ENCODE peak calls at places on chromosomes 7 and 10, in eight cellular contexts. A is PC-9, J is aorta, Q is tibial artery, L is left ventricle myocardium inferior, R is GM12878, U is neural progenitor cell, V is heart left ventricle. X is an unnamed sample. For H3K36me3, the result is how much of the 10 kb centered on the place peaks cover.

GRCh38 chr7:603152-603941 is 83.7 kb upstream of the PDGFA start:
- DNase-seq in A (no peak), J (no peak), Q (no peak), L (no peak), R (no peak), U (no peak), V (peak), X (no peak)

GRCh38 chr10:17805921-17806577 is 3.1 kb upstream of the MRC1 start:
- DNase-seq in A (no peak), J (no peak), Q (no peak), L (no peak), R (no peak), U (peak), V (no peak), X (no peak)

GRCh38 chr10:74153123-74153522 is 2.1 kb downstream of the ADK start:
- DNase-seq in A (peak), J (no peak), Q (no peak), L (no peak), R (no peak), U (peak), V (no peak), X (no peak)

GRCh38 chr10:122113161-122113944 is 124.4 kb downstream of the TACC2 start:
- DNase-seq in A (peak), J (peak), Q (peak), L (peak), R (no peak), U (peak), V (peak), X (peak)

GRCh38 chr10:116761883-116762282 is 19.5 kb upstream of the HSPA12A start:
- DNase-seq in A (no peak), J (no peak), Q (no peak), L (no peak), R (no peak), U (no peak), V (no peak), X (no peak)

GRCh38 chr10:103885617-103886016 is 30.2 kb upstream of the SH3PXD2A start:
- DNase-seq in A (no peak), J (no peak), Q (no peak), L (no peak), R (no peak), U (no peak), V (no peak), X (no peak)

GRCh38 chr7:3960045-3960772 is 659.2 kb downstream of the SDK1 start:
- DNase-seq in A (no peak), J (no peak), Q (no peak), L (no peak), R (no peak), U (no peak), V (no peak), X (no peak)

GRCh38 chr7:142997590-142997989 is 29.3 kb downstream of the OR9A2 start:
- DNase-seq in A (no peak), J (no peak), Q (no peak), L (no peak), R (no peak), U (no peak), V (no peak), X (no peak)

GRCh38 chr7:33563010-33563409 is 342.3 kb upstream of the BMPER start:
- DNase-seq in A (no peak), J (no peak), Q (no peak), L (no peak), R (no peak), U (no peak), V (no peak), X (no peak)

GRCh38 chr7:92461027-92462003 is 14.0 kb downstream of the GATAD1 start:
- DNase-seq in A (no peak), J (no peak), Q (no peak), L (no peak), R (no peak), U (peak), V (no peak), X (no peak)

GRCh38 chr10:16626697-16627096 is 105.0 kb upstream of the C1QL3 start:
- DNase-seq in A (no peak), J (no peak), Q (no peak), L (no peak), R (no peak), U (peak), V (no peak), X (no peak)

GRCh38 chr7:82234457-82235049 is 209.0 kb downstream of the CACNA2D1 start:
- DNase-seq in A (no peak), J (no peak), Q (no peak), L (no peak), R (no peak), U (peak), V (no peak), X (no peak)

GRCh38 chr10:4100324-4100826 is 315.4 kb upstream of the KLF6 start:
- DNase-seq in A (no peak), J (no peak), Q (no peak), L (no peak), R (no peak), U (no peak), V (no peak), X (no peak)

GRCh38 chr7:91263359-91264082 is 712 bp upstream of the FZD1 start:
- DNase-seq in A (no peak), J (peak), Q (peak), L (peak), R (no peak), U (peak), V (peak), X (no peak)

DNA sequence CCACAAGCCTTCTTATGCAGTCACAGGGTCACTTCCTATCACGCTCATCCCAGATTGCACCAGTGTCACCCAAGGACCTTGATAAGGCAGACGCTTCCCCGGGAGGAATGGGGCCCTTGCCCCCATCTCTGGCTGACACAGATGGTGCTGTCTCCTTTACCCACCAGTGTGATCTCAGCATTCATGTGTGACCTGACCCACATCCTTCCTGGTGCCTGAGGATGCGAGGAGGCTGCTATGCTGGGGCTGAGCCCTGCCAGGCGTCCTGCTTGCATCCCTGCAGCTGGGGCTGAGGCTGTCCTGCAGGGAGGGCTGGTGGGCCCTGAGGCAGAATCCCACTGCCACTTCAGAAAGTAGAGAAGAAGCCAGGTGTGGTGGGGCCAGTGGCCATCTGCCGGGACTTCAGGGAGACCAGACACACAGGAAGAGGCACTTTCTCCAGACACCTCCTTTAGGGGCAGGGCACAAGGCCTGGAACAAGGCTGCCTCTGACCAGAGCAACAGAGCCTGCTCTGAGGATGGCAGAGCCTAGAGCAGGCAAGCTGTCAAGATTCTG is 35.3 kb downstream of the RASGEF1A start:
- DNase-seq in A (no peak), J (peak), Q (no peak), L (peak), R (no peak), U (no peak), V (no peak), X (no peak)
- H3K4me3 ChIP-seq in A (no peak), J (no peak), Q (no peak), L (no peak), R (no peak), U (no peak), V (no peak), X (no peak)

GRCh38 chr7:11780267-11780666 is 51.7 kb downstream of the THSD7A start:
- DNase-seq in A (no peak), J (no peak), Q (no peak), L (no peak), R (no peak), U (no peak), V (no peak), X (no peak)

GRCh38 chr7:11786186-11786585 is 45.8 kb downstream of the THSD7A start:
- DNase-seq in A (peak), J (no peak), Q (no peak), L (no peak), R (no peak), U (peak), V (no peak), X (no peak)

GRCh38 chr7:11787534-11787933 is 44.5 kb downstream of the THSD7A start:
- DNase-seq in A (no peak), J (no peak), Q (no peak), L (no peak), R (no peak), U (no peak), V (no peak), X (no peak)

GRCh38 chr7:11788568-11788967 is 43.4 kb downstream of the THSD7A start:
- DNase-seq in A (no peak), J (no peak), Q (no peak), L (no peak), R (no peak), U (no peak), V (no peak), X (no peak)

DNA sequence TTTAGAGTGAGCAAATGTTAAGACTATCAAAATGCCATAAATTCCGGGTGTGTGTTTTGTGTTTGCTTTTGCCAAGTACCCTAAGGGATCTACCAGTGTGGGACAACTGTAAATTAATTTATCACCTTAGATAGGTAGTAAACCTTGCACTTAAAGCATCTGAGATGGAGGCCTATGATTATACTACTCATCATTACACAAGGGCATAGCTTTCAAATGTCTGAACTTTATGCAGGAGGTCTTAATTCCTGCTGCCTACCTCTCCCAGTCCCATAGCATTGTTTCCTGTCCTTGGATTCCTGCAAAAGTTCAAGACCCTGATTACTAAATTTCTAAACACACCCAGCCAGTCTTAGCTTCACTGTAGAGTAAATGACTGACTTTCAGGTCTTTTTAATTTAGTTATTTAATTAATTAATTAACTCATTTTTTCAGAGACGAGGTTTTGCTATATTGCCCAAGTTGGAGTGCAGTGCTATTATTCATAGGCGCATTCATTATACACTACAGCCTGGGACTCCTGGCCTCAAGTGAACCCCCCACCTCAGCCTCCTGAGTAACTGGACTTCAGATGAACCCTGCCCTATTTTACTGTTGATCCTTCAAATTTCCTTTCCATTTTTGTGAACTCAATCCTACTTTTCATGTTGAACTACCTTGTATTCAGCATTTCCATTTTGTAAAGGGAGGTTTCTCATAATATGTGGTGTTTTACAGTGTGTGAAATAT is 47.0 kb downstream of the THSD7A start:
- DNase-seq in A (peak), J (no peak), Q (no peak), L (no peak), R (no peak), U (no peak), V (no peak), X (no peak)
- H3K27ac ChIP-seq in A (peak), J (no peak), Q (no peak), L (no peak), R (no peak), U (no peak), V (no peak), X (no peak)

GRCh38 chr10:12207114-12207513 is 11.1 kb downstream of the CDC123 start:
- DNase-seq in A (no peak), J (no peak), Q (no peak), L (no peak), R (no peak), U (no peak), V (no peak), X (no peak)
- H3K36me3 ChIP-seq in A (under half), J (under half), Q (under half), L (half or more), R (under half), U (under half), V (half or more), X (under half)

GRCh38 chr10:62083868-62084267 is 182.4 kb downstream of the ARID5B start:
- DNase-seq in A (peak), J (peak), Q (no peak), L (peak), R (no peak), U (no peak), V (peak), X (peak)
- H3K4me3 ChIP-seq in A (no peak), J (no peak), Q (no peak), L (peak), R (no peak), U (no peak), V (no peak), X (no peak)

DNA sequence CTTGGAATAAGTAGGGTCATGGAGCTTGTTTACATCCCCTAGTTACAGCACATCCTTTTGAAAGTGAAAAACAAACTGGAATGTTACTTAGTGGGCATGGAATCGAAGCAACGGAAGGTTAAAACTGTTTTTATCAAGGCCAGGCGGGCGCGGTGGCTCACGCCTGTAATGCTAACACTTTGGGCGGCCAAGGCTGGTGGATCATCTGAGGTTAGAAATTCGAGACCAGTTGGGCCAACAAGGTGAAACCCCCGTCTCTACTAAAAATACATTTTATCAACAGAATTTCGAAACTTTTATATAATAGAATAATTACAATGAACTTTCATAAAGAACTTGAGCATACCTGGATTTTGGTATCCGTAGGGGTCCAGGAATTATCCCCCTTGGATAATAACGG is 1.1 kb upstream of the TMED4 start:
- DNase-seq in A (no peak), J (no peak), Q (no peak), L (no peak), R (no peak), U (no peak), V (no peak), X (no peak)
- H3K27ac ChIP-seq in A (peak), J (peak), Q (peak), L (peak), R (no peak), U (no peak), V (peak), X (peak)

DNA sequence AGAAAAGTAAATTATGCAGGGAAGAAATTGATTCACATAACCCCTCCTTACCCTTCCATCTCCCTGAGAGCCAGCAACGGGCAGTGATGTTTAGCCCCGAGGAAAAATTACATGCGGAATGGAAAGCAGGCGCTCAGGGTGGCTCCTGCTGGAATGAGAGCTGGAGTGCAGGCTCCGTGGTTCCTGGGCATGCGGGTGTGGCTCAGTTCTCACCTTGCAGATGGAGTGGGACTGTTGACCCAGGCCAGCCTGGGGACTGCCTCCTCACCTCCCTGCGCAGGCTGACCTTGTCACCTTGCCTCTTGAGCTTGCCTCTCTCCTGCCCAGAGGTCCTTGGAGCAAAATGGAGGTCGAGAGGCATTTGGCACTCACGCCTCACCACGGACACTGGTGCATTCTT is 83.3 kb upstream of the PPIF start:
- DNase-seq in A (peak), J (no peak), Q (no peak), L (no peak), R (no peak), U (no peak), V (no peak), X (no peak)
- H3K36me3 ChIP-seq in A (under half), J (under half), Q (under half), L (under half), R (under half), U (under half), V (under half), X (under half)

GRCh38 chr7:154685564-154685901 is 317.4 kb downstream of the PAXIP1 start:
- DNase-seq in A (no peak), J (no peak), Q (no peak), L (no peak), R (no peak), U (no peak), V (no peak), X (no peak)
- H3K4me3 ChIP-seq in A (no peak), J (no peak), Q (no peak), L (no peak), R (no peak), U (no peak), V (no peak), X (no peak)

X was measured in right atrium auricular region.